ENCODE peak calls at places on chromosomes 13 and 19, in six cellular contexts. T, W, A, X, P and E are unnamed samples.

GRCh38 chr19:9952276-9952675 is 16.0 kb upstream of the OLFM2 start:
- DNase-seq in T (no peak), W (no peak), A (no peak), X (no peak), P (no peak), E (no peak)

GRCh38 chr13:113275387-113275786 is 21.7 kb upstream of the LAMP1 start:
- DNase-seq in T (peak; percentile 43), W (peak; percentile 56), A (peak; percentile 28), X (peak; percentile 61), P (peak; percentile 71), E (peak; percentile 28)

GRCh38 chr13:100977841-100978240 is 303.2 kb upstream of the TMTC4 start:
- DNase-seq in T (no peak), W (no peak), A (no peak), X (no peak), P (no peak), E (no peak)

GRCh38 chr13:100722517-100722916 is 47.9 kb upstream of the TMTC4 start:
- DNase-seq in T (no peak), W (no peak), A (no peak), X (peak; percentile 6), P (no peak), E (no peak)

GRCh38 chr13:67462098-67462497 is 232.0 kb upstream of the PCDH9 start:
- DNase-seq in T (no peak), W (no peak), A (no peak), X (no peak), P (no peak), E (no peak)

GRCh38 chr13:31476266-31476665 is 263.1 kb upstream of the RXFP2 start:
- DNase-seq in T (no peak), W (no peak), A (no peak), X (no peak), P (peak; percentile 20), E (no peak)

GRCh38 chr13:68816715-68817114 is 1290.9 kb upstream of the ATXN8OS start:
- DNase-seq in T (no peak), W (no peak), A (no peak), X (no peak), P (no peak), E (no peak)

GRCh38 chr19:4506449-4507149 is 11.7 kb downstream of the PLIN4 start:
- DNase-seq in T (no peak), W (no peak), A (no peak), X (no peak), P (no peak), E (no peak)

GRCh38 chr19:33580645-33581037 is 41.1 kb upstream of the CHST8 start:
- DNase-seq in T (no peak), W (no peak), A (peak; percentile 8), X (no peak), P (no peak), E (no peak)

GRCh38 chr13:102399791-102400618 is 1.8 kb downstream of the FGF14 start:
- DNase-seq in T (peak; percentile 9), W (peak; percentile 27), A (no peak), X (peak; percentile 46), P (no peak), E (no peak)

GRCh38 chr13:24680921-24681585 is 845 bp downstream of the ATP12A start:
- DNase-seq in T (no peak), W (no peak), A (no peak), X (no peak), P (no peak), E (no peak)
- H3K27me3 ChIP-seq in T (peaks cover 48% of the 10 kb centered on the region), W (peaks cover 5% of the 10 kb centered on the region), A (no peaks in the 10 kb centered on the region), X (peaks cover 53% of the 10 kb centered on the region), P (peaks cover 39% of the 10 kb centered on the region), E (peaks cover 27% of the 10 kb centered on the region)

GRCh38 chr19:40084948-40085347 is 5.8 kb downstream of the ZNF780A start:
- DNase-seq in T (no peak), W (no peak), A (no peak), X (no peak), P (no peak), E (no peak)

GRCh38 chr19:40078377-40078776 is 12.4 kb downstream of the ZNF780A start:
- DNase-seq in T (no peak), W (no peak), A (no peak), X (no peak), P (no peak), E (no peak)

DNA sequence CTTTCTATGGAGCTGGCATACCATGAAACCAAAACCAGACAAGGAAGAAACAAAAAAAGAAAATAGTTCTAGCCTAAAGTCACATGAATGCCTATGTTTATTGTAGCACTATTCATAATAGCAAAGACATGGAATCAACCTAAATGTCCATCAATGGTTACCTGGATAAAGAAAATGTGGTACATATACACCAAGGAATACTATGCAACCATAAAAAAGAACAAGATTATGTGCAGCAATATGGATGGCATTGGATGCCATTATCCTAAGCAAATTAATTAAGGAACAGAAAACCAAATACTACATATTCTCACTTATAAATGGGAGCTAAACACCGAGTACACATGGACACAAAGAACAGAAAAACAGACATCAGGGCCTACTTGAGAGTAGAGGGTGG is 10.5 kb downstream of the ZNF780A start:
- DNase-seq in T (no peak), W (no peak), A (no peak), X (no peak), P (no peak), E (no peak)
- TF ChIP-seq CTCF in T (no peak), W (no peak), A (no peak), X (no peak), P (no peak), E (no peak)

DNA sequence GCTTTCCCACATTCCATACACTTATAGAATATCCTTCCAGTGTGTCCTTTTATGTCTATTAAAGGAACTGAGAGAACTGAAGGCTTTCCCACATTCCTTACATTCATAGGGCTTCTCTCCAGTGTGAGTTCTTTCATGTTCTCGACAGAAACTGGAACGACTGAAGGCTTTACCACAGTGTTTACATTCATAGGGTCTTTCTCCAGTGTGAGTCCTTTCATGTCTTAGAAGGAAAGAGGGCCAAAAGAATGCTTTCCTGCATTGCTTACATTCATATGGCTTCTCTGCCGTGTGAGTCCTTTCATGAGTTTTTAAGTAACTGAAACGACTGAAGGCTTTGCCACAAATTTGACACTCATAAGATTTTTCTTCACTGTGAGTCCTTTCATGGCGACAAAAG is 22.3 kb downstream of the ZNF44 start:
- DNase-seq in T (no peak), W (no peak), A (no peak), X (no peak), P (no peak), E (no peak)
- H3K9me3 ChIP-seq in T (peaks cover 79% of the 10 kb centered on the region), W (no peaks in the 10 kb centered on the region), A (no peaks in the 10 kb centered on the region), X (peaks cover 28% of the 10 kb centered on the region), P (peaks cover 89% of the 10 kb centered on the region), E (peaks cover 94% of the 10 kb centered on the region)

GRCh38 chr19:15099017-15099582 is 8.1 kb upstream of the SYDE1 start:
- DNase-seq in T (no peak), W (no peak), A (no peak), X (no peak), P (no peak), E (no peak)
- H3K27me3 ChIP-seq in T (no peaks in the 10 kb centered on the region), W (no peaks in the 10 kb centered on the region), A (no peaks in the 10 kb centered on the region), X (no peaks in the 10 kb centered on the region), P (no peaks in the 10 kb centered on the region), E (no peaks in the 10 kb centered on the region)

GRCh38 chr13:91078093-91078679 is 269.3 kb upstream of the MIR17HG start:
- DNase-seq in T (no peak), W (no peak), A (no peak), X (peak; percentile 16), P (peak; percentile 20), E (no peak)
- TF ChIP-seq CTCF in T (no peak), W (peak; percentile 15), A (no peak), X (peak; percentile 64), P (peak; percentile 53), E (no peak)

GRCh38 chr13:81791636-81792035 is 1450.7 kb upstream of the SPRY2 start:
- DNase-seq in T (no peak), W (no peak), A (no peak), X (no peak), P (no peak), E (no peak)
- H3K9me3 ChIP-seq in T (no peaks in the 10 kb centered on the region), W (no peaks in the 10 kb centered on the region), A (no peaks in the 10 kb centered on the region), X (no peaks in the 10 kb centered on the region), P (no peaks in the 10 kb centered on the region), E (no peaks in the 10 kb centered on the region)

GRCh38 chr19:46288896-46289588 is 7.8 kb upstream of the HIF3A start:
- DNase-seq in T (no peak), W (no peak), A (no peak), X (no peak), P (peak; percentile 73), E (no peak)

GRCh38 chr19:46294475-46294874 is 2.4 kb upstream of the HIF3A start:
- DNase-seq in T (no peak), W (no peak), A (no peak), X (no peak), P (no peak), E (no peak)

GRCh38 chr19:46287585-46287984 is 9.3 kb upstream of the HIF3A start:
- DNase-seq in T (no peak), W (no peak), A (no peak), X (no peak), P (no peak), E (no peak)

GRCh38 chr19:46291829-46292228 is 5.0 kb upstream of the HIF3A start:
- DNase-seq in T (no peak), W (no peak), A (no peak), X (no peak), P (no peak), E (no peak)

GRCh38 chr19:46289724-46290619 is 6.9 kb upstream of the HIF3A start:
- DNase-seq in T (no peak), W (no peak), A (no peak), X (no peak), P (no peak), E (no peak)
- H3K27me3 ChIP-seq in T (no peaks in the 10 kb centered on the region), W (no peaks in the 10 kb centered on the region), A (no peaks in the 10 kb centered on the region), X (peaks cover 21% of the 10 kb centered on the region), P (no peaks in the 10 kb centered on the region), E (peaks cover 10% of the 10 kb centered on the region)

GRCh38 chr19:22545751-22546150 is 88.4 kb upstream of the ZNF492 start:
- DNase-seq in T (peak; percentile 12), W (peak; percentile 73), A (no peak), X (peak; percentile 7), P (no peak), E (no peak)
- TF ChIP-seq CTCF in T (peak; percentile 40), W (peak; percentile 63), A (no peak), X (peak; percentile 40), P (no peak), E (no peak)